ENCODE peak calls at places on chromosomes 5 and 9, in nine cellular contexts. C is mesendoderm; T is heart left ventricle; M is vagina; G is body of pancreas; S is CD8-positive, alpha-beta memory T cell; I is heart right ventricle; X is OCI-LY7; H is mammary epithelial cell. Y is an unnamed sample. For H3K36me3, the result is how much of the 10 kb centered on the place peaks cover.

GRCh38 chr9:14415947-14416346 is 102.0 kb upstream of the NFIB start:
- DNase-seq in T (no peak), X (no peak), M (no peak), H (peak), C (no peak), S (no peak), G (no peak), I (no peak), Y (no peak)

GRCh38 chr5:66596791-66597757 is 881 bp downstream of the MAST4 start:
- DNase-seq in C (peak), M (no peak), X (peak), H (peak), G (peak), I (peak), S (no peak), T (peak), Y (peak)

GRCh38 chr9:36976371-36977030 is 57.6 kb downstream of the PAX5 start:
- DNase-seq in X (no peak), S (no peak), C (no peak), M (no peak), I (no peak), G (no peak), T (no peak), H (peak), Y (no peak)

GRCh38 chr5:172764861-172765765 is 5.9 kb downstream of the DUSP1 start:
- DNase-seq in X (peak), H (peak), C (peak), G (peak), M (no peak), I (peak), S (peak), T (peak), Y (peak)

GRCh38 chr5:112703866-112704820 is 33.5 kb upstream of the APC start:
- DNase-seq in C (no peak), I (peak), H (peak), G (no peak), M (no peak), S (no peak), X (no peak), T (peak), Y (no peak)

GRCh38 chr5:108753877-108754276 is 6.2 kb downstream of the FER start:
- DNase-seq in C (no peak), I (no peak), S (no peak), G (no peak), X (no peak), T (no peak), M (no peak), H (peak), Y (no peak)

GRCh38 chr5:14816999-14817761 is 54.4 kb downstream of the ANKH start:
- DNase-seq in H (peak), C (no peak), S (no peak), M (no peak), T (no peak), I (no peak), X (no peak), G (no peak), Y (no peak)

GRCh38 chr9:71677209-71677608 is 91.1 kb downstream of the CEMIP2 start:
- DNase-seq in C (no peak), M (no peak), I (no peak), H (no peak), G (no peak), X (no peak), S (no peak), T (no peak), Y (no peak)

GRCh38 chr9:26260238-26260637 is 582.0 kb upstream of the TUSC1 start:
- DNase-seq in H (peak), T (no peak), M (no peak), C (no peak), I (no peak), S (no peak), X (no peak), G (no peak), Y (no peak)

GRCh38 chr5:54722846-54723433 is 205.4 kb downstream of the SNX18 start:
- DNase-seq in X (no peak), G (no peak), C (no peak), S (no peak), T (no peak), I (no peak), M (no peak), H (no peak), Y (no peak)

GRCh38 chr9:130172858-130173461 is 756 bp downstream of the NCS1 start:
- DNase-seq in I (no peak), M (no peak), S (no peak), X (no peak), G (peak), C (peak), T (no peak), H (no peak), Y (peak)

GRCh38 chr5:59174248-59174844 is 591.5 kb downstream of the RAB3C start:
- DNase-seq in C (peak), H (peak), T (no peak), M (no peak), X (peak), S (peak), G (peak), I (no peak), Y (peak)

GRCh38 chr9:96342553-96343245 is 40.7 kb upstream of the HSD17B3 start:
- DNase-seq in H (no peak), X (no peak), S (no peak), I (no peak), G (no peak), C (no peak), M (no peak), T (no peak), Y (no peak)

GRCh38 chr9:100554935-100555401 is 22.9 kb upstream of the CAVIN4 start:
- DNase-seq in M (no peak), G (no peak), T (no peak), I (no peak), X (peak), H (peak), S (no peak), C (no peak), Y (no peak)

GRCh38 chr5:119360905-119361605 is 5.2 kb downstream of the TNFAIP8 start:
- DNase-seq in H (peak), S (no peak), M (no peak), T (no peak), C (no peak), I (no peak), G (no peak), X (no peak), Y (no peak)

GRCh38 chr5:138339086-138339456 is 1.0 kb downstream of the FAM53C start:
- DNase-seq in H (no peak), I (no peak), T (no peak), C (peak), G (peak), M (no peak), S (peak), X (peak), Y (peak)

GRCh38 chr5:18043344-18043743 is 409.1 kb downstream of the TAF11L14 start:
- DNase-seq in X (no peak), H (peak), I (no peak), G (no peak), M (no peak), T (no peak), S (no peak), C (peak), Y (peak)

GRCh38 chr9:33044677-33045282 is 19.7 kb downstream of the DNAJA1 start:
- DNase-seq in H (peak), C (peak), S (no peak), M (no peak), G (peak), X (no peak), I (no peak), T (peak), Y (peak)

GRCh38 chr5:30041831-30042385 is 1151.6 kb upstream of the CDH6 start:
- DNase-seq in M (no peak), S (no peak), G (no peak), C (no peak), H (no peak), X (no peak), T (no peak), I (no peak), Y (no peak)

GRCh38 chr5:19605846-19606407 is 382.1 kb downstream of the CDH18 start:
- DNase-seq in S (no peak), G (no peak), X (no peak), T (no peak), H (peak), I (no peak), M (no peak), C (no peak), Y (no peak)

GRCh38 chr5:126438871-126439270 is 15.7 kb downstream of the GRAMD2B start:
- DNase-seq in C (no peak), S (no peak), H (no peak), I (no peak), G (no peak), X (no peak), M (no peak), T (no peak), Y (no peak)

GRCh38 chr5:67015577-67016290 is 180.9 kb downstream of the CD180 start:
- DNase-seq in S (no peak), M (no peak), G (no peak), T (no peak), I (no peak), C (peak), H (peak), X (no peak), Y (no peak)

GRCh38 chr5:149702953-149703646 is 27.0 kb upstream of the PPARGC1B start:
- DNase-seq in G (no peak), C (no peak), M (no peak), H (no peak), S (no peak), I (no peak), T (no peak), X (no peak), Y (no peak)

GRCh38 chr5:103271570-103272289 is 13.2 kb downstream of the MACIR start:
- DNase-seq in S (no peak), H (peak), G (peak), X (no peak), M (no peak), I (no peak), C (no peak), T (no peak), Y (no peak)

GRCh38 chr9:37692622-37693221 is 42.0 kb downstream of the FRMPD1 start:
- DNase-seq in S (no peak), C (no peak), T (no peak), I (no peak), M (no peak), H (no peak), G (peak), X (no peak), Y (peak)

GRCh38 chr5:82570-82969 is 9.4 kb upstream of the PLEKHG4B start:
- DNase-seq in H (no peak), M (no peak), T (no peak), I (no peak), C (peak), X (no peak), G (no peak), S (no peak), Y (peak)

GRCh38 chr5:102216559-102217157 is 79.4 kb downstream of the SLCO4C1 start:
- DNase-seq in C (no peak), I (no peak), H (no peak), T (no peak), M (no peak), X (no peak), S (no peak), G (no peak), Y (no peak)

GRCh38 chr9:37410354-37410861 is 12.1 kb upstream of the GRHPR start:
- DNase-seq in S (no peak), X (peak), I (no peak), T (no peak), G (no peak), M (no peak), H (no peak), C (no peak), Y (no peak)

GRCh38 chr5:168579206-168579986 is at the start of gene PANK3:
- DNase-seq in T (peak), M (no peak), S (peak), G (peak), I (peak), H (peak), C (peak), X (peak), Y (peak)

GRCh38 chr5:178469011-178469974 is 120.9 kb downstream of the COL23A1 start:
- DNase-seq in G (no peak), T (no peak), M (peak), H (no peak), S (no peak), I (no peak), X (no peak), C (no peak), Y (peak)

GRCh38 chr9:135221576-135221950 is 134.1 kb downstream of the OLFM1 start:
- DNase-seq in M (no peak), S (no peak), C (no peak), X (no peak), T (no peak), H (no peak), G (peak), I (no peak), Y (no peak)

GRCh38 chr9:78601957-78602565 is 305.1 kb downstream of the PSAT1 start:
- DNase-seq in I (no peak), M (no peak), G (peak), T (no peak), C (peak), H (peak), X (peak), S (no peak), Y (no peak)

GRCh38 chr5:142357469-142358090 is 32.8 kb upstream of the SPRY4 start:
- DNase-seq in T (no peak), S (peak), M (no peak), X (no peak), C (no peak), I (no peak), G (no peak), H (no peak), Y (no peak)

GRCh38 chr5:154298060-154298459 is 107.5 kb downstream of the GALNT10 start:
- DNase-seq in H (no peak), S (no peak), X (no peak), M (peak), G (no peak), T (no peak), I (no peak), C (no peak), Y (no peak)
- H3K36me3 ChIP-seq in H (under half), S (under half), X (under half), M (under half), G (under half), T (under half), I (under half), C (under half), Y (under half)

DNA sequence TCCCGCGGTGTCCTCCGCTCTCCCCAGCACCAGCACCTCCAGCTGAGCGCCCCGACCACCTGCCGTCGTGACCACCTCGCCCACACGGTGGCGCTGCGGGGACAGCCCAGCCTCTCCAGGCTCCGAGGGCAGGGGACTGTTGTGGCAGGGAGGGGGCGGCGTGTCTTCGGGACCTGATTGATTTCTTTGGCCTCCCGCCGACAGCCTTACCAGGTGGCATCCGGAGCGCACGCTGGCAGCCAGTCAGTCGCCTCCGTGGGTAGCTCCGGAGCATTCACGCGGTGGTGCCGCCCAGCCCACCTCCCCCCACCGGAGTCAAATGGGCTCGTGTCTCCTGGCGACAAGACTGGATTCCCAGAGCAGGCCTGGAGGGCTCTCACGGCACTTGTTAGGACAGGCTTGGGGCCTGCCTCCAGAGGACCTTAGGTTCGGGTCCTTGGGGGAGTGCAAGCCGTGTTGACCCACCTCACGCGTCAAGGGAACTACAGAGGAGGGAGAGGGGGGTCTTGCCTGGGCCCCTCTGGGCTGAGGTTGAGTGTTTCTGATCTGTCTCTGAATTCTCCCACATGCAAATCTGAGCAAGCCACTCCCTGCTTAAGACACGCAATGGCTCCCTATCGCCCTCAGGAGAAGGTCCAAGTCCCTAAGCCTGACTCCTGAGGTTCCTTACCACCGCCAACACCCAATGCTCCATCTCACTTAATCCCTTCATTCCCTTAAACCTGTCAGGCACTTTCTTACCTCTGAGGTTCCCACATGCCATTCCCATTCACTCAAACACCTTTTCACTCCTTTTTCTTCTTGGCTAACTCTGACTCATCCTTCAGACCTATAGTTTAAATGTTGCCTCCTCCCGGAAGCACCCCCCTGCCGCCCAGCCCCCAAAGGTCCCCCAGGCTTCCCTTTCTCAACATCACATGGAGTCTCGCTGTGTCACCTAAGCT is 51.2 kb upstream of the GGTA1 start:
- DNase-seq in G (peak), X (peak), S (peak), H (peak), I (peak), T (peak), C (peak), M (no peak), Y (peak)
- H3K4me3 ChIP-seq in G (no peak), X (peak), S (no peak), H (peak), I (peak), T (peak), C (no peak), M (peak), Y (peak)

GRCh38 chr5:10400411-10400810 is 41.3 kb upstream of the ROPN1L start:
- DNase-seq in G (no peak), S (no peak), I (no peak), H (no peak), M (no peak), X (no peak), C (no peak), T (no peak), Y (no peak)
- H3K36me3 ChIP-seq in G (under half), S (half or more), I (half or more), H (under half), M (under half), X (half or more), C (under half), T (half or more), Y (under half)

GRCh38 chr5:16066320-16066719 is 113.3 kb downstream of the MARCHF11 start:
- DNase-seq in I (no peak), H (no peak), M (no peak), G (no peak), T (no peak), X (no peak), C (no peak), S (no peak), Y (no peak)

GRCh38 chr5:16067415-16067814 is 112.2 kb downstream of the MARCHF11 start:
- DNase-seq in M (no peak), C (no peak), I (no peak), S (no peak), H (no peak), T (no peak), X (no peak), G (no peak), Y (no peak)

GRCh38 chr5:16065810-16066209 is 113.8 kb downstream of the MARCHF11 start:
- DNase-seq in I (no peak), X (no peak), G (no peak), H (no peak), M (no peak), S (no peak), C (no peak), T (no peak), Y (no peak)

GRCh38 chr5:16066810-16067209 is 112.8 kb downstream of the MARCHF11 start:
- DNase-seq in G (no peak), H (no peak), X (no peak), T (no peak), I (no peak), M (no peak), S (no peak), C (no peak), Y (no peak)

GRCh38 chr5:16064135-16064893 is 115.3 kb downstream of the MARCHF11 start:
- DNase-seq in G (no peak), T (no peak), X (no peak), I (no peak), H (no peak), C (peak), M (no peak), S (no peak), Y (no peak)
- H3K4me3 ChIP-seq in G (no peak), T (no peak), X (no peak), I (no peak), H (no peak), C (no peak), M (no peak), S (no peak), Y (no peak)

GRCh38 chr9:112285056-112285455 is 48.4 kb downstream of the PTBP3 start:
- DNase-seq in M (no peak), T (no peak), I (no peak), S (no peak), X (no peak), G (no peak), C (no peak), H (no peak), Y (no peak)
- H3K36me3 ChIP-seq in M (under half), T (under half), I (under half), S (under half), X (half or more), G (under half), C (under half), H (under half), Y (under half)

DNA sequence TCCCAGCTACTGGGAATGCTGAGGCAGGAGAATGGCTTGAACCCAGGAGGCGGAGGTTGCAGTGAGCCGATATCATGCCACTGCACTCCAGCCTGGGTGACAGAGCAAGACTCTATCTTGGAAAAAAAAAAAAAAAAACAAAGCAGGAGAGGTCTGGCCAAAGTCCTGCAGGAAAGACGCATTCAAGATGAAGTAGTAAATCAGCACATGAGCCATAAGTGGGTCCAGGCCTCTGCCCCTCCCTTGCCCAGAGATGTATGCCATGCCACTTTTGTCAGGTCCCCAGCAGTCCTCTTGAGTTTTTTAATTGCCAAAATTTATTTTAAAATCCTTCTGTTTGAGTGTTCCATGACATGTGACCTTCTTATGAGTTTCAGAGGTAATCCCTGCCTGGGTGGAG is 8.5 kb upstream of the PHF19 start:
- DNase-seq in M (no peak), T (no peak), X (no peak), S (no peak), H (no peak), G (no peak), I (no peak), C (no peak), Y (no peak)
- H3K4me3 ChIP-seq in M (no peak), T (no peak), X (no peak), S (no peak), H (no peak), G (no peak), I (no peak), C (no peak), Y (no peak)

DNA sequence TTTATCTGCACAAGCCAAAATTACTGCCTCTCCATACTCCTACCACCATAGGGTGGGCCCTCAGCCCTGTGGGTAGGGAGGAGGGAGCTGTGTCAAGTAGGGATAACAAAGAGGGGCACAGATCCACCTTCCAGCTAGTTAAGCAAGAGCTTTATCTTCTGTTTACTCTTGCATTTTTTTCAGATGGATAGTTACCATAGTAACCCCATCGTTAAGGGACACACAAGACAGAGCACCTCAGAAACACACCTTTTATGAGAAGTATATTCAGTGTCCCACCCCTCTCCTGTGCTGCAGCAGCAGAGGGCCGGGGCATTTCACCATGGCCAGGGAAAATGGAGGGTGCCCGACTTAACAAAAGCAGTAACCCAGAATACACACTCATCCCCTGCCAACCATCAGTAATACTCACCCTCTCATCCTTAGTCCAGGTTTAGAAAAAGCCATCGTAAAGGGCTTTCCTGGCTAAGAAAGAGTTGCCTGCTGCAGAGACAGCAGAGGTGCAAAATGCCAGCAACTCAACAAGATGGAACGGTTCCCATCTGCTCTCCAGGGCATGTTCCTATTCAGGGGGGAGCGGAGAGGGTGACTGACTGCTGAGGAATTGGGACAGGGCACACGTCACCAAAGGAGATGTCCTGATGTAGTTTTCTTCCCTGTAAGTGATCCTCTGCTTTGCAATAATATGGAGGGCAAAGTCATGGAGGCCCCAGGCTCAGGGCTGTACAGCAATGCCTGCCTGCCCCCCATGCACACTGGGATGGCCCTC is 25.1 kb downstream of the MACROH2A1 start:
- DNase-seq in C (peak), T (peak), X (no peak), M (no peak), H (no peak), S (peak), G (no peak), I (no peak), Y (no peak)
- H3K36me3 ChIP-seq in C (under half), T (half or more), X (half or more), M (under half), H (under half), S (under half), G (under half), I (half or more), Y (under half)